ENCODE peak calls at places on chromosomes 4 and X, in four cellular contexts. X, K, P and V are unnamed samples.

GRCh38 chrX:86014421-86014820 is 32.9 kb downstream of the CHM start:
- DNase-seq in K (no peak), X (no peak), P (no peak), V (no peak)

GRCh38 chr4:139416073-139416673 is 37.7 kb upstream of the RAB33B start:
- DNase-seq in K (no peak), X (peak), P (no peak), V (no peak)

GRCh38 chr4:140150636-140150885 is 3.4 kb downstream of the MAML3 start:
- DNase-seq in P (no peak), K (peak), X (no peak), V (peak)

GRCh38 chrX:153319295-153319694 is 2.3 kb downstream of the PNMA6F start:
- DNase-seq in X (no peak), P (no peak), K (no peak), V (no peak)

GRCh38 chr4:77465271-77465670 is 140.3 kb upstream of the CXCL13 start:
- DNase-seq in X (no peak), P (no peak), K (peak), V (no peak)

GRCh38 chr4:185261971-185262370 is 52.6 kb downstream of the SNX25 start:
- DNase-seq in P (no peak), X (no peak), K (no peak), V (no peak)

GRCh38 chr4:1478766-1479355 is 72.6 kb upstream of the NKX1-1 start:
- DNase-seq in K (no peak), P (no peak), X (no peak), V (peak)

GRCh38 chrX:116961872-116962582 is 499.3 kb upstream of the CT83 start:
- DNase-seq in X (no peak), P (no peak), K (no peak), V (no peak)

GRCh38 chr4:137664055-137664405 is 131.7 kb upstream of the PCDH18 start:
- DNase-seq in K (no peak), X (no peak), P (no peak), V (no peak)

GRCh38 chrX:47748576-47748975 is 88.1 kb upstream of the ZNF81 start:
- DNase-seq in K (no peak), X (no peak), P (no peak), V (no peak)

GRCh38 chr4:84683486-84683885 is 100.6 kb downstream of the CDS1 start:
- DNase-seq in K (no peak), P (no peak), X (no peak), V (no peak)

GRCh38 chr4:7433376-7434140 is 1.2 kb downstream of the PSAPL1 start:
- DNase-seq in P (no peak), X (no peak), K (no peak), V (no peak)

GRCh38 chrX:46811101-46811500 is 25.7 kb upstream of the RP2 start:
- DNase-seq in X (no peak), K (no peak), P (no peak), V (no peak)

GRCh38 chrX:40244116-40244515 is 146.4 kb upstream of the BCOR start:
- DNase-seq in P (no peak), X (no peak), K (no peak), V (no peak)

GRCh38 chr4:55866973-55867574 is 13.6 kb downstream of the EXOC1 start:
- DNase-seq in X (peak), P (no peak), K (no peak), V (no peak)

GRCh38 chr4:113303315-113303714 is 253.9 kb downstream of the ANK2 start:
- DNase-seq in K (no peak), P (no peak), X (no peak), V (no peak)

GRCh38 chr4:113294910-113295309 is 245.5 kb downstream of the ANK2 start:
- DNase-seq in X (no peak), K (no peak), P (no peak), V (no peak)

DNA sequence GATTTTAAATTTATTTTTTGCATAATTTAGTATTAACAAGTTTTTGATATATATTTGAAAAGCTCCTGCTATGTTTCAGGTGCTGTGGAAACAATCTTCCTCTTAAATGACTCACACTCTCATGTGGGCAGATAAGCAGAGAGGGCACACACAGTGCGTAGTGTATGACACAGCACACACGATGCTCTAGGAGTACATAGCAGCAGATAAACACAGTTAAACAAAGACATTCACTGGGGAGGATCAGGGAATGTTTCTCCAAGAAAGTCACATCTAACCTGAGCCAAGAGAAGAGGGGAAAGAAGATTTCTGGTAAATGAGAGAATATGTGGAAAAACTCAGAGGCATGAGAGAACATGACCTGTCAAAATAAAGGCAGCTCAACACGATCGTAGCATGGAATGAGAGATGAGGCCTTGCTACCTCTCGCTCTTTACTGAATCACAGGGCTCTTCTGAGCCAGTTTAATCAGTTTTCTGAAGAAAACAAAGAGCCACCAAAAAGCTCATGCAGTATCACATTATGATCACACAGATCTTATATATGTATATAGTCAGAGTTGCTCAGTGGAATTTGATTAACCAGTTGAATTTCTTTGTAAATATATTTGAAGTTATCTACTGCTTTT is 251.0 kb downstream of the ANK2 start:
- DNase-seq in X (peak), P (no peak), K (no peak), V (no peak)
- TF ChIP-seq POLR2A in X (no peak), P (no peak), K (no peak), V (no peak)

GRCh38 chrX:12139934-12140611 is 1.8 kb downstream of the FRMPD4 start:
- DNase-seq in K (no peak), X (no peak), P (no peak), V (no peak)

GRCh38 chrX:12141511-12141910 is 3.2 kb downstream of the FRMPD4 start:
- DNase-seq in X (no peak), P (no peak), K (no peak), V (no peak)

GRCh38 chrX:12137982-12138365 is 299 bp upstream of the FRMPD4 start:
- DNase-seq in P (no peak), X (no peak), K (no peak), V (no peak)

GRCh38 chrX:12142661-12143060 is 4.4 kb downstream of the FRMPD4 start:
- DNase-seq in K (no peak), X (no peak), P (no peak), V (no peak)

GRCh38 chrX:12138366-12139313 is at the start of gene FRMPD4:
- DNase-seq in K (no peak), X (no peak), P (no peak), V (no peak)
- H3K4me3 ChIP-seq in K (peak), X (no peak), P (peak), V (no peak)

GRCh38 chr4:41178372-41179085 is 35.8 kb downstream of the APBB2 start:
- DNase-seq in P (no peak), X (no peak), K (no peak), V (no peak)

GRCh38 chr4:41176357-41176756 is 38.0 kb downstream of the APBB2 start:
- DNase-seq in K (no peak), X (no peak), P (no peak), V (no peak)

GRCh38 chr4:41174444-41174843 is 39.9 kb downstream of the APBB2 start:
- DNase-seq in X (no peak), P (no peak), K (no peak), V (no peak)

GRCh38 chr4:41179086-41179374 is 35.3 kb downstream of the APBB2 start:
- DNase-seq in P (no peak), X (no peak), K (no peak), V (no peak)

DNA sequence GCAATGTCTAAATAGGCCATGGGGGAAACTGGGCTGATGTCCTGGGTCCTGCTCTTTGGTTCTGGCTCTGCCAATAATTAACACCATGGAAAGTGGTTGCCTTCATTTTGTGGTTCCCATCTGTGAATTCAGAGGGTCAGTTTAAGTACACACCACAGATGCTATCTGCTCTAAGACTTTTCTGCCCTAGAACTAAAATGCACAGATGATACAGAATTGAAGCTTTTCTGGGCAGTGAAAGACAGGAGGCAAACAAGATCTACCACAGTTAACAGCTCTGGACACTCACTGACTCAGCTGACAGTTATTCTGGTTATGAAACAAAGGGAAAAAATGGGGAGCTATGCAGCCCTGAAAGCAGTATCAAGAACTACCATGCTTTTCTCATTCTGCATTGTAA is 37.3 kb downstream of the APBB2 start:
- DNase-seq in K (no peak), X (no peak), P (no peak), V (no peak)
- TF ChIP-seq CTCF in K (no peak), X (no peak), P (no peak), V (no peak)

DNA sequence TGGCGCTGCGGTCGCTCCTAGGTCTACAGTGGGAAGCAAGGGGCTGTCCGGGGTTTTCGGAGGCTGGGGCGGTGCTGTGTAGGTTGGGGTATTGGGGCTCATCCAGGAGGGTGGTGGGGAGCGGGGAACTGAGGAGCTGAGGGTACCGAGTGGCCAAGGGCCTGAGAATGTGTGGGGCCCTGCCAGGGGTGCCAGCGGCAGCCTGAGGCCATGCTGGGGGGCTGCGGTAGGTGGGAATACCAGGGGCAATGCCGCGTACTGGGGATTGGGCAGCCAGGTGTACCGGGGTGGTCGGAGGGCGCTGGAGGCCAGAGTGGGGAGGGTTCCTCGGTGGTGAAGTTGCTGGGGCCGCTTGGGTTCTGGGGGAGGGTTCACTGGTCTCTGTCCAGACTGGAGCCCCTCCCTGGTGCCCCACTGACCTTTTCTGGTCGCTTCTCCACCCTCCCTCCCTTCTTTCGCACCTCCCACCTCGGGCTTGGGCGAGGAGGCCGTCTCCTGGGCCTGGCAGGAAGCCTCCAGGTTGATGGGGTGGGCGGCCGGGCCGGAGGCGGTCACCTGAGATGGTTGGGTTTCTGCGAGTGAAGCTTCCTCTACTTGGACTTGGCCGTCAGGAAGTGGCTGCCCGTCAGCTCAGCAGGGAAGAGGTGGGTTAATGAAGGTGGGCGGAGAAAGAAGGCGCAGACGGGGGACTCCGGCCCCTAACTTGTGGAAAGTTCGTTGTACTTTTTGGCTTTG is 891 bp downstream of the AKAP17A start:
- DNase-seq in P (peak), K (peak), X (no peak), V (no peak)
- TF ChIP-seq POLR2A in P (no peak), K (no peak), X (no peak), V (no peak)